ENCODE peak calls at places on chromosomes 1 and 21, in four cellular contexts. H is right atrium auricular region; G is CD8-positive, alpha-beta T cell; I is GM06990. Q is an unnamed sample.

GRCh38 chr1:212415107-212415841 is 588 bp upstream of the PACC1 start:
- DNase-seq in G (no peak), I (peak), H (no peak), Q (no peak)

GRCh38 chr1:20185834-20186782 is at the start of the genes PLA2G2C and UBXN10:
- DNase-seq in H (no peak), I (peak), G (peak), Q (no peak)

GRCh38 chr1:39845569-39846566 is 37.4 kb downstream of the TRIT1 start:
- DNase-seq in H (peak), G (peak), I (peak), Q (peak)

GRCh38 chr1:171434717-171435346 is 50.5 kb upstream of the PRRC2C start:
- DNase-seq in I (no peak), H (peak), G (no peak), Q (peak)

GRCh38 chr1:84749427-84749826 is 59.2 kb upstream of the SSX2IP start:
- DNase-seq in I (no peak), H (no peak), G (no peak), Q (no peak)

GRCh38 chr1:116820362-116820761 is 66.1 kb downstream of the CD2 start:
- DNase-seq in G (no peak), H (peak), I (no peak), Q (peak)

GRCh38 chr1:207863893-207864535 is 46.9 kb downstream of the CD34 start:
- DNase-seq in I (no peak), G (peak), H (peak), Q (no peak)

GRCh38 chr21:27132270-27132669 is 165.4 kb upstream of the ADAMTS5 start:
- DNase-seq in G (no peak), I (no peak), H (no peak), Q (peak)

GRCh38 chr1:185559684-185560310 is 174.4 kb upstream of the HMCN1 start:
- DNase-seq in H (peak), I (peak), G (peak), Q (peak)

GRCh38 chr1:234427950-234428646 is 50.9 kb downstream of the TARBP1 start:
- DNase-seq in H (no peak), G (no peak), I (no peak), Q (no peak)

GRCh38 chr1:168811213-168811612 is 82.2 kb upstream of the DPT start:
- DNase-seq in H (no peak), I (no peak), G (no peak), Q (no peak)

GRCh38 chr21:40146201-40146890 is 279.1 kb downstream of the PCP4 start:
- DNase-seq in H (no peak), I (no peak), G (no peak), Q (no peak)

GRCh38 chr1:20411196-20411980 is 74.6 kb downstream of the CAMK2N1 start:
- DNase-seq in H (no peak), G (no peak), I (no peak), Q (peak)

GRCh38 chr1:169105434-169106094 is 926 bp upstream of the ATP1B1 start:
- DNase-seq in I (peak), H (no peak), G (no peak), Q (no peak)

GRCh38 chr21:14989359-14989758 is 75.4 kb downstream of the NRIP1 start:
- DNase-seq in H (no peak), I (no peak), G (no peak), Q (peak)

GRCh38 chr1:21284206-21285137 is 5.8 kb downstream of the ECE1 start:
- DNase-seq in G (no peak), I (no peak), H (no peak), Q (no peak)

GRCh38 chr1:213381572-213382084 is 330.6 kb downstream of the RPS6KC1 start:
- DNase-seq in G (no peak), H (no peak), I (no peak), Q (no peak)

GRCh38 chr1:214012418-214012817 is 24.6 kb downstream of the PROX1 start:
- DNase-seq in H (no peak), I (no peak), G (no peak), Q (no peak)

GRCh38 chr1:201473296-201473695 is 4.3 kb upstream of the PHLDA3 start:
- DNase-seq in H (no peak), G (no peak), I (no peak), Q (no peak)

DNA sequence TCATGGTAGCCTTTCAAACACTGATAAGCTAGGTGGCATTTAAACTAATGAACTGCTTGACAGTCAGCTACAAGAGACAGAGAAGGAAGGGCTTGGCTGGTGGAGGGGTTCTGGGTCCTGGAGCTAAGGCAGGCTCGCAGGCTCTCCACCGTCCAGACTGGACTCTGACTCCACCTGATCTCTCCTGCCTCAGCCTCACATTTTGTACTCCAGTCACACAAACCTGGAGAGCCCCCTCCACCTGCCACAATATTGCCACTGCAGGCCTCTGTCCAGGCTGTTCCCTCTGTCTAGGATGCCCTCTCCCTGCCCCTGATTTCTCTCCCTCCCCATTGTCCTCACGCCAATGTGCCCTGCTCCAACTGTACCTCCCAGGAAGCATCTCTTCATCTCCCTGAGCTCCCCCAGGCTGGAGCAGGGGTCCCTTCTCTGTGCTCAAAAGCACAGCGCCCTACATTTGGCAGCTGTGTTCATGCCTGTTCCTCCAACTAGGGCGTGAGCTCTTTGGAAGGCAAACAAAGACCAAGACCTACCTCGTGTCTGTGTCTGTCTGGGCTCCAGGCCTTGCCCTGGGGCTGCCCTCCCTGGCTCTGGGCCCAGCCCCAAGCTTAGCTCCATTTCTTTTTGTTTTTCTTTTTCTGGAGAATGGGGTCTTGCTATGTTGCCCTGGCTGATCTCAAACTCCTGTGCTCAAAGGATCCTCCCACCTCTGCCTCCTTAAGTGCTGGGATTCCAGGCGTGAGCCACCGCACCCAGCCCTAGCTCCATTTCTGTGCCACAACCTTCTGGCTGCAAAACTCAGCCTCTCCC is 2.9 kb downstream of the TIE1 start:
- DNase-seq in G (no peak), I (no peak), H (no peak), Q (no peak)
- H3K4me3 ChIP-seq in G (no peak), I (no peak), H (peak), Q (no peak)

DNA sequence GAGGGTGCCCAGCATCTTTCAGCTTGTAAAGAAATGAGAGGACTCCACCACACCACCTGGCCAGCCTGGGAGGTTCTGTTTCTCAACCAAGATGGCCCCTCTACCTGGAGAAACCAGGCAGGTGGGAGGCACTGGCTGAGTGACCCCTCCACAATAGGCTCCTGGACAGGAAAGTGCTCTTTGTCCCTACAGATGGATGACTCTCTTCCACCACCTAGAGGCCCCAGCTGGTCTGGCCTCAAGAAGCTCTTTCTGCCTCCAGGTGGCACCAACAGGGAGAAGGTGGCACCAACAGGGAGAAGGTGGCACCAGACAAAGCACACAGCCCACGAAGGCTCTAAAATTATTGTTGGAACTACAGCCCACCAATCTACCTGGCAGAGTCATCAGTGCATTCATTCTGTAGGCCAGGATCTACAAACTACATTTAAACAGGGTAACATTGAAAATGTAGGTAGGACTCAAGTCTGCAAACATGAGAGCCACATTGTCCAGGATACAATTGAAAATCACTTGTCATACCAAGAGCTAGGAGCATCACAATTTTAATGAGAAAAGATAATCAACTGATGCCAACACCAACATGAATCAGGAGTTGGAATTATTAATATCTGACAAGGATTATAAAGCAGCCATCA is 14.4 kb downstream of the TMPRSS3 start:
- DNase-seq in H (no peak), G (no peak), I (no peak), Q (peak)
- TF ChIP-seq CTCF in H (no peak), G (peak), I (peak), Q (peak)

DNA sequence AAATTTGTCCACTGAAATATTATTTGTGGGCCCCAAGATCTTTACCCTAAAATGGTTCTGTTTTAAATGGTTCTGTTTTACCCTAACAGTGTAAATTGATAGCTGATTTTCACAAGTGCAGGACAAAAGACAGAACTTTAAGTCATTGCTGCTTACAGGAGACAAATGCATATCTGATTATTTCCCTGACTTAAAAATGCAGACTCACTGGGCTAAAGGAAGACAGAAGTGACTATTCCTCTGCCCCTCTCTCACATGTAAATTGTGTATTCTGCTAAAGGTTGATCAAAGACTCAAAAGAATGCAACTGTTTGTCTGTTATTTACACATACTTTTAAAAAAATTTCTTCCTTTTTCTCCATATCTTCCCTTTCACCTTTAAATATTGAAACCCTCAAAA is 12.7 kb downstream of the FCRL5 start:
- DNase-seq in G (no peak), H (no peak), I (no peak), Q (no peak)
- H3K4me3 ChIP-seq in G (no peak), H (no peak), I (no peak), Q (no peak)

DNA sequence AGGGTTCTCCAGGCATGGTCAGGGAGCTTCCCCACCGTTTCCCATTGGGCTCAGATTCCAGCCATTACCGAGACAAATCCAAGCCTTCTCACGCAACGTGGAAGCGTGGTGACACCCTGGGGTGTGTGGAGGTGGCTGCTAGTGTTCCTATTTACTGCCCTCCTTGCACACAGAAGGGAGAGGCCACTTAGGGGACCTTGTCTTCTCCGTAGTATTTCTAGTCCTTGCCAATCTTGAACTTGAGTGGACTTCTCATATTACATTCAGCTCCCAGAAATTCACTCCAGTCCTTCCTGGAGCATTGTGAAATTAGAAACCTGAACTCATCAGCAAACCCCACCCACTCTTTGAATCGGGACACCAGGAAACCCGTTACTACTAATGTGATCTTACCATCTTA is 131.7 kb downstream of the AJAP1 start:
- DNase-seq in H (no peak), I (no peak), G (no peak), Q (no peak)
- TF ChIP-seq CTCF in H (no peak), I (no peak), G (no peak), Q (no peak)

GRCh38 chr1:167120899-167121298 is 27.0 kb downstream of the STYXL2 start:
- DNase-seq in G (no peak), H (no peak), I (no peak), Q (no peak)
- H3K4me3 ChIP-seq in G (peak), H (peak), I (no peak), Q (no peak)

DNA sequence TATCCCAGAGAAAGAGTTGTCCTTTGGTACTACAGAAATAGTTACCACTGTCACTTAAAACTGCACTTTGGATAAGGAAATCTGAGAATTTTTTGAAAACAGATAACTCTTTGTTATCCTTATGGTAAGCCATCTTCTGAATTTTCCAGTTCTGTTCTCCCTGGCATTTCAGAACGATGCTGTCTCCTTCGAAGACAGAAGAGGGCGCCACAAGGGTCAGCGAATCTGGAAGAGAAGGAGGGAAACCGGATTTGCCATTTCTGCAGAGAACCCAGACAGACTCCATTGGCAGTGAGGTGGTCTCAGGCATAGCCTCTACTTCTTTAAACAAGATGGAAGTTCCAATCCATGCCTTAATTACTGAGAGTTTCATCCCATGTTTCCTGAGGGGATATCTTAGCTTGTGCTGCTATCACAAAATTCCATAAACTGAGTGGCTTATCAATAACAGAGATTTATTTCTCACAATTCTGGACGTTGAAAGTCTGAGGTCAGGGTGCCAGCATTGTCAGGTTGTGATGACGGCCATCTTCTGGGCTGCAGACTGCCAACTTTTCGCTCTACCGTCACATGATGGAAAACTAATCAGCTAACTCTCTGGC is 6.4 kb downstream of the FCRL2 start:
- DNase-seq in H (no peak), I (no peak), G (no peak), Q (no peak)
- TF ChIP-seq CTCF in H (no peak), I (peak), G (no peak), Q (peak)

DNA sequence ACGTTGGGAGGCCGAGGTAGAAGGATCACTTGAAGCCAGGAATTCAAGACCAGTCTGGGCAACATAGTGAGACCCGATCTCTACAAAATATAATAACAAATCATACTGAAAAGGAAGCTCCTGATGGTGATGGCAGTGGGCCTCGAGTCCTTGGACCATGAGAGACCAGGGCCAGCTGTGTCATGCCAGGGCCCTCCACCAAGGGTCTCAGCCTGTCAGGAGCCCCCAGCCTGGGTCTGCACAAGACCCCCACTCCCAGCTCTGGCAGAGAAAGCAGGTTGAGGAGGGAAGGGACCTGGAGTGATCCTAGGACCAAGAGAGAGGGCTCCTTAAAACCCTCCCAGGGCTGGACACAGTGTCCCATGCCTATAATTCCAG is 6.7 kb upstream of the CTRC start:
- DNase-seq in H (no peak), I (no peak), G (no peak), Q (no peak)
- H3K4me3 ChIP-seq in H (no peak), I (no peak), G (no peak), Q (no peak)